ENCODE peak calls at places on chromosomes 7 and 10, in six cellular contexts. I, G, M, T, Y and X are unnamed samples.
A peak's percentile ranks its signal among the peaks of the same experiment; 100 is the strongest.

GRCh38 chr7:16416289-16417282 is 4.8 kb downstream of the CRPPA start:
- DNase-seq in I (peak; percentile 67), G (no peak), Y (no peak), M (peak; percentile 91), T (no peak), X (peak; percentile 44)

GRCh38 chr10:121577568-121577967 is 20.7 kb downstream of the FGFR2 start:
- DNase-seq in M (no peak), G (no peak), Y (peak; percentile 23), T (no peak), I (no peak), X (no peak)

GRCh38 chr7:35905555-35905954 is 104.7 kb downstream of the SEPTIN7 start:
- DNase-seq in G (no peak), I (peak; percentile 66), M (peak; percentile 38), T (no peak), Y (no peak), X (no peak)

GRCh38 chr7:157394246-157395191 is 57.7 kb downstream of the DNAJB6 start:
- DNase-seq in M (peak; percentile 48), I (peak; percentile 78), T (no peak), Y (no peak), G (no peak), X (no peak)

GRCh38 chr10:92239600-92240288 is 51.1 kb downstream of the CPEB3 start:
- DNase-seq in Y (peak; percentile 53), G (peak; percentile 44), I (peak; percentile 30), T (peak; percentile 72), M (peak; percentile 48), X (peak; percentile 56)

GRCh38 chr7:123505221-123505620 is 29.2 kb downstream of the IQUB start:
- DNase-seq in T (no peak), Y (peak; percentile 6), M (no peak), G (no peak), I (no peak), X (no peak)

GRCh38 chr10:45438457-45439090 is 64.6 kb downstream of the ALOX5 start:
- DNase-seq in T (peak; percentile 22), I (no peak), Y (no peak), G (no peak), M (no peak), X (no peak)

GRCh38 chr7:144032985-144033384 is 15.8 kb upstream of the OR2A5 start:
- DNase-seq in T (no peak), M (no peak), Y (no peak), G (no peak), I (no peak), X (no peak)

GRCh38 chr10:14554091-14554842 is 220.4 kb downstream of the FAM107B start:
- DNase-seq in Y (peak; percentile 80), M (no peak), T (no peak), I (no peak), G (no peak), X (no peak)

GRCh38 chr10:7412482-7413251 is 1.8 kb upstream of the SFMBT2 start:
- DNase-seq in Y (peak; percentile 83), G (no peak), I (no peak), M (peak; percentile 33), T (peak; percentile 83), X (peak; percentile 37)

GRCh38 chr7:46713868-46714596 is 793.0 kb upstream of the IGFBP3 start:
- DNase-seq in M (peak; percentile 50), I (no peak), T (no peak), G (no peak), Y (no peak), X (no peak)

GRCh38 chr10:133109736-133110532 is 22.2 kb downstream of the ADGRA1 start:
- DNase-seq in Y (no peak), T (no peak), G (no peak), M (no peak), I (no peak), X (no peak)

GRCh38 chr7:128891110-128891941 is 19.2 kb downstream of the KCP start:
- DNase-seq in T (peak; percentile 77), G (no peak), I (no peak), Y (peak; percentile 77), M (no peak), X (peak; percentile 77)

GRCh38 chr10:130577039-130577438 is 440.8 kb downstream of the GLRX3 start:
- DNase-seq in I (no peak), T (no peak), G (no peak), M (no peak), Y (no peak), X (no peak)

GRCh38 chr10:5470062-5470751 is 29.2 kb downstream of the CALML5 start:
- DNase-seq in Y (no peak), M (no peak), T (no peak), G (no peak), I (no peak), X (no peak)

DNA sequence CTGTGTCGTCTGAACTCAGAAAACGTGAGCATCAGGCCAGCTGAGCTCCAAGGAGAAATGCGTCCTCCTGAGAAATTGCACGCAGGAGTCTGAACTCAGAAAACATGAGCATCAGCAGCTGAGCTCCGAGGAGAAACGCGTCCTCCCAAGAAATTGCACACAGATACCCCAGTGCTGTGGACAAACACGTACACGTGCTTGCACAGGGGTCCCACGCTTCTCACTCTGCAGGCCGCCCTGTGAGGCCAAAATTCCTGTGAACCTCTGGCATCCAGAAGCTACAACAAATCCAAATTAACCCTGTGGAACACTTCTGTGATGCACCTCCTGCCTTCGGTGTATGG is 133.8 kb downstream of the WDR37 start:
- DNase-seq in T (no peak), M (no peak), Y (no peak), G (no peak), I (no peak), X (no peak)
- H4K8ac ChIP-seq in T (no peak overlapping the region), M (no peak overlapping the region), Y (no peak overlapping the region), G (no peak overlapping the region), I (no peak overlapping the region), X (no peak overlapping the region)

GRCh38 chr10:76354921-76355320 is 923.5 kb downstream of the LRMDA start:
- DNase-seq in G (no peak), M (no peak), T (no peak), I (no peak), Y (no peak), X (no peak)
- H3K27me3 ChIP-seq in G (no peaks in the 10 kb centered on the region), M (no peaks in the 10 kb centered on the region), T (no peaks in the 10 kb centered on the region), I (no peaks in the 10 kb centered on the region), Y (no peaks in the 10 kb centered on the region), X (no peaks in the 10 kb centered on the region)

DNA sequence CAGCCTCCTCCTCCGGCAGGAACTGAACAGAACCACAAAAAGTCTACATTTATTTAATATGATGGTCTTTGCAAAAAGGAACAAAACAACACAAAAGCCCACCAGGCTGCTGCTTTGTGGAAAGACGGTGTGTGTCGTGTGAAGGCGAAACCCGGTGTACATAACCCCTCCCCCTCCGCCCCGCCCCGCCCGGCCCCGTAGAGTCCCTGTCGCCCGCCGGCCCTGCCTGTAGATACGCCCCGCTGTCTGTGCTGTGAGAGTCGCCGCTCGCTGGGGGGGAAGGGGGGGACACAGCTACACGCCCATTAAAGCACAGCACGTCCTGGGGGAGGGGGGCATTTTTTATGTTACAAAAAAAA is 83.3 kb downstream of the PAX2 start:
- DNase-seq in I (no peak), T (no peak), M (no peak), Y (peak; percentile 44), G (no peak), X (no peak)
- H3K4me3 ChIP-seq in I (no peak overlapping the region), T (peak overlapping the region; percentile 26), M (peak overlapping the region; percentile 69), Y (no peak overlapping the region), G (no peak overlapping the region), X (no peak overlapping the region)

DNA sequence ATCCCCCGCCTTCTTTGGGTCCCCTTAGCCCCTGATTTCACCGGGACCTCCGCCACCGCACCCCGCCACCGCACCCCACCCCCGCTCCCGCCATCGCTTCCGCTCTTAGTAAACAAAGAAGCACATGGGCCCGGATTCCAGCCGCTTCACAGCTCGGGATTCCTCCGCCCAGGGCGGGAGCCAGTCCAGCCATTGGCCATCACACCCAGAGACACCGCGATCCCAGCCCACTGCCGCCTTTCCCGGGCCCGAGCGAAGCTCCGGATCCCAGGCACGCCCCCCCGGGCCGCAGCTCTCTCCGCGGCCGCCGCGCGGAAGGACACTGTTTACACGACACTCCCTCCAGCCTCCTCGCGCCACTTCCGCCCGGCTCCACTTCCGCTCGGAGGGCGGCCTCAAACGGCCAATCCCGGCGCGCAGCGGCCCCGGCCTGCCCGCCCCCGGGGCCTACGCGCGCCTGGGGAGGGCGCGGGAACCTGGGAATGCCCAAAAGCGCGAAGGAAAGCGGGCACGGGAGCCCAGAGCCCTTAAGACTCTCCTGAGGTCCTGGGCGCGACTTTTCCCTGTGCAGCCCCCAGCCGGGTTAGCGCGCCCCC is 679 bp downstream of the MCM7 start:
- DNase-seq in T (peak; percentile 90), G (peak; percentile 96), M (peak; percentile 99), Y (peak; percentile 98), I (peak; percentile 98), X (peak; percentile 93)
- H4K8ac ChIP-seq in T (peak overlapping the region; percentile 100), G (no peak overlapping the region), M (no peak overlapping the region), Y (peak overlapping the region; percentile 82), I (no peak overlapping the region), X (peak overlapping the region; percentile 41)

DNA sequence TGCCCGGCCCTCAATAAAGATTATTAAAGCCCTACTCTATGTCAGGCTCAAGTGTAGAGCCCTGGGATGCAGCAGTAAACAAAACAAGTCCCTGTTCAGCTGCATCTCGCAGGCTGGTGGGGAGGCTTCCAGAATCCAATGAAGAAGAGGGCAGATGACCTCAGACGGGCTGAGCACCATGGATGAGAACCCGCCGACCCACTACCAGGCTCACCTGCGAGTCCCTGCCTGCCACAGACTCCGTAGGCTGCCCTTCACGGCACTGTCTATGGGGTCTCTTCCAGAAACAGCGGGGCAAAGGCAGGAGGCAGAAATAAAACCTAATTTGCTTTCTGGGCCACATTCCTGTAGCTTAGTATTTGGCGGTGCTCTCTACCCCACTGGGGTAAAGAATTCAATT is 22.7 kb downstream of the CHST15 start:
- DNase-seq in G (no peak), I (no peak), M (no peak), T (no peak), Y (no peak), X (no peak)
- H3K27me3 ChIP-seq in G (no peaks in the 10 kb centered on the region), I (no peaks in the 10 kb centered on the region), M (no peaks in the 10 kb centered on the region), T (no peaks in the 10 kb centered on the region), Y (no peaks in the 10 kb centered on the region), X (no peaks in the 10 kb centered on the region)